ENCODE peak calls at places on chromosome 20, in four cellular contexts. A is H9, K is H1, G is neuronal stem cell. M is an unnamed sample. For H3K27me3, the result is how much of the 10 kb centered on the place peaks cover.

GRCh38 chr20:37534401-37535157 is 6.9 kb upstream of the BLCAP start:
- DNase-seq in A (peak), K (peak), G (peak), M (peak)

GRCh38 chr20:48831702-48832422 is 4.1 kb upstream of the PREX1 start:
- DNase-seq in A (no peak), K (no peak), G (no peak), M (peak)

GRCh38 chr20:31915491-31916280 is 36.2 kb downstream of the PDRG1 start:
- DNase-seq in A (no peak), K (no peak), G (no peak), M (no peak)

GRCh38 chr20:52379723-52380336 is 188.3 kb upstream of the ZFP64 start:
- DNase-seq in A (no peak), K (peak), G (peak), M (peak)

GRCh38 chr20:63365601-63366509 is 4.7 kb upstream of the CHRNA4 start:
- DNase-seq in A (no peak), K (no peak), G (no peak), M (no peak)

GRCh38 chr20:63085087-63085861 is 78.5 kb upstream of the BHLHE23 start:
- DNase-seq in A (peak), K (peak), G (no peak), M (no peak)

GRCh38 chr20:63626424-63627128 is at the start of gene GMEB2:
- DNase-seq in A (peak), K (peak), G (no peak), M (no peak)

GRCh38 chr20:54146672-54147071 is 27.1 kb downstream of the CYP24A1 start:
- DNase-seq in A (no peak), K (no peak), G (no peak), M (no peak)

GRCh38 chr20:11810316-11811130 is 107.2 kb upstream of the BTBD3 start:
- DNase-seq in A (no peak), K (no peak), G (no peak), M (peak)

GRCh38 chr20:11807070-11807741 is 110.5 kb upstream of the BTBD3 start:
- DNase-seq in A (no peak), K (no peak), G (no peak), M (peak)
- H3K14ac ChIP-seq in A (no peak), K (no peak), G (no peak), M (no peak)

DNA sequence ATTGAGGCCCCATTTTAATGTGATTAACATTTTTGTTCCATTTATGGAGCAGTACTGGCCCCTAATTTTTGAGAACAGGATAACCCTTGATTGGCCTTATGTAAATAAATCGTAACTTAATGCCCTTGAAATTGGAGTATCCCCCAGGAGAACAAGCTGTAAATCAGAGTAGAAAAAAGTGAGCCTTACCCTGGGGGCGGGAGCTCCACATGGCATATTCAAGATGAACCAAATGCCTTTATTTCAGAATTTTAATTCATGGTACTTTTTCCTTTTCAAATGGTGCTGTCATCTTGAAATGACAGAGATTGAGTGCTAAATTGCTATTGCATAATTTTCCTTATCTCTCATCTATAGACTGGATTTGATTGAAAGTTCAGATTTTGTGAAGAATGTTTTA is 809.5 kb upstream of the FLRT3 start:
- DNase-seq in A (no peak), K (no peak), G (no peak), M (no peak)
- H2BK12ac ChIP-seq in A (no peak), K (no peak), G (no peak), M (no peak)

GRCh38 chr20:61385316-61385715 is 133.3 kb downstream of the CDH4 start:
- DNase-seq in A (no peak), K (no peak), G (no peak), M (no peak)

GRCh38 chr20:61385731-61386130 is 133.7 kb downstream of the CDH4 start:
- DNase-seq in A (no peak), K (no peak), G (no peak), M (no peak)

GRCh38 chr20:61378694-61379093 is 126.6 kb downstream of the CDH4 start:
- DNase-seq in A (no peak), K (no peak), G (no peak), M (no peak)

GRCh38 chr20:61387204-61387958 is 135.3 kb downstream of the CDH4 start:
- DNase-seq in A (peak), K (peak), G (no peak), M (peak)

GRCh38 chr20:61382194-61382593 is 130.1 kb downstream of the CDH4 start:
- DNase-seq in A (no peak), K (no peak), G (no peak), M (no peak)
- H3K27me3 ChIP-seq in A (under half), K (under half), G (under half), M (under half)

GRCh38 chr20:4545526-4545925 is 176.2 kb upstream of the PRND start:
- DNase-seq in A (no peak), K (no peak), G (no peak), M (no peak)
- H3K14ac ChIP-seq in A (no peak), K (no peak), G (no peak), M (no peak)

GRCh38 chr20:44523746-44524145 is 1.9 kb upstream of the SERINC3 start:
- DNase-seq in A (no peak), K (no peak), G (no peak), M (no peak)
- H2BK12ac ChIP-seq in A (no peak), K (no peak), G (no peak), M (no peak)

M was measured in mesenchymal stem cell.